ENCODE peak calls at places on chromosomes 11 and 22, in four cellular contexts. R is GM12878, O is K562, S is A549. U is an unnamed sample.

GRCh38 chr11:77806415-77806814 is 14.1 kb downstream of the RSF1 start:
- DNase-seq in O (no peak), S (no peak), R (no peak), U (no peak)

GRCh38 chr22:40453676-40454075 is 83.3 kb downstream of the SGSM3 start:
- DNase-seq in O (no peak), R (no peak), S (no peak), U (no peak)

GRCh38 chr11:11552688-11553087 is 69.1 kb downstream of the GALNT18 start:
- DNase-seq in O (no peak), S (no peak), R (no peak), U (no peak)

GRCh38 chr11:106353031-106353430 is 275.6 kb downstream of the AASDHPPT start:
- DNase-seq in O (no peak), R (no peak), S (no peak), U (no peak)

GRCh38 chr11:66218026-66218425 is 50.4 kb upstream of the RAB1B start:
- DNase-seq in R (no peak), S (no peak), O (no peak), U (no peak)

GRCh38 chr11:72781313-72782080 is 12.3 kb downstream of the STARD10 start:
- DNase-seq in R (no peak), O (peak; percentile 59), S (no peak), U (no peak)

GRCh38 chr11:1640076-1640946 is 10.7 kb downstream of the KRTAP5-5 start:
- DNase-seq in R (no peak), S (peak; percentile 50), O (peak; percentile 50), U (peak; percentile 24)

GRCh38 chr11:2531987-2532703 is 87.3 kb downstream of the KCNQ1 start:
- DNase-seq in R (no peak), S (no peak), O (no peak), U (no peak)

GRCh38 chr11:16114978-16115871 is 241.1 kb downstream of the SOX6 start:
- DNase-seq in R (no peak), O (no peak), S (no peak), U (peak; percentile 80)

GRCh38 chr22:30422481-30423295 is 2.9 kb upstream of the MTFP1 start:
- DNase-seq in S (peak; percentile 86), R (no peak), O (peak; percentile 73), U (peak; percentile 81)

GRCh38 chr11:61022311-61023085 is 51.0 kb downstream of the CD6 start:
- DNase-seq in S (no peak), R (no peak), O (no peak), U (no peak)

GRCh38 chr22:50425179-50425916 is 49.5 kb downstream of the SBF1 start:
- DNase-seq in O (no peak), R (no peak), S (no peak), U (no peak)

GRCh38 chr22:36587289-36588154 is 58.6 kb upstream of the EIF3D start:
- DNase-seq in O (no peak), S (no peak), R (no peak), U (no peak)

GRCh38 chr11:124434699-124435098 is 10.0 kb upstream of the OR8B4 start:
- DNase-seq in O (no peak), R (no peak), S (no peak), U (no peak)

GRCh38 chr11:7893792-7894191 is 37.3 kb downstream of the OR10A6 start:
- DNase-seq in R (no peak), S (no peak), O (no peak), U (no peak)

GRCh38 chr11:7889985-7890384 is 41.1 kb downstream of the OR10A6 start:
- DNase-seq in O (no peak), S (no peak), R (no peak), U (no peak)

GRCh38 chr11:7892751-7893356 is 38.2 kb downstream of the OR10A6 start:
- DNase-seq in S (peak; percentile 57), O (peak; percentile 44), R (no peak), U (peak; percentile 36)

GRCh38 chr11:7892059-7892699 is 38.9 kb downstream of the OR10A6 start:
- DNase-seq in S (no peak), O (no peak), R (no peak), U (no peak)

GRCh38 chr11:7890417-7891179 is 40.5 kb downstream of the OR10A6 start:
- DNase-seq in S (no peak), O (no peak), R (no peak), U (no peak)
- TF ChIP-seq CHD4 in S (no peak), O (no peak), R (no peak), U (no peak)

GRCh38 chr11:120575461-120575860 is 63.9 kb downstream of the GRIK4 start:
- DNase-seq in S (no peak), O (no peak), R (no peak), U (no peak)
- TF ChIP-seq CHD4 in S (no peak), O (no peak), R (no peak), U (no peak)

GRCh38 chr11:101442171-101442570 is 141.6 kb downstream of the TRPC6 start:
- DNase-seq in R (no peak), O (no peak), S (no peak), U (no peak)
- TF ChIP-seq CHD4 in R (no peak), O (no peak), S (no peak), U (no peak)

DNA sequence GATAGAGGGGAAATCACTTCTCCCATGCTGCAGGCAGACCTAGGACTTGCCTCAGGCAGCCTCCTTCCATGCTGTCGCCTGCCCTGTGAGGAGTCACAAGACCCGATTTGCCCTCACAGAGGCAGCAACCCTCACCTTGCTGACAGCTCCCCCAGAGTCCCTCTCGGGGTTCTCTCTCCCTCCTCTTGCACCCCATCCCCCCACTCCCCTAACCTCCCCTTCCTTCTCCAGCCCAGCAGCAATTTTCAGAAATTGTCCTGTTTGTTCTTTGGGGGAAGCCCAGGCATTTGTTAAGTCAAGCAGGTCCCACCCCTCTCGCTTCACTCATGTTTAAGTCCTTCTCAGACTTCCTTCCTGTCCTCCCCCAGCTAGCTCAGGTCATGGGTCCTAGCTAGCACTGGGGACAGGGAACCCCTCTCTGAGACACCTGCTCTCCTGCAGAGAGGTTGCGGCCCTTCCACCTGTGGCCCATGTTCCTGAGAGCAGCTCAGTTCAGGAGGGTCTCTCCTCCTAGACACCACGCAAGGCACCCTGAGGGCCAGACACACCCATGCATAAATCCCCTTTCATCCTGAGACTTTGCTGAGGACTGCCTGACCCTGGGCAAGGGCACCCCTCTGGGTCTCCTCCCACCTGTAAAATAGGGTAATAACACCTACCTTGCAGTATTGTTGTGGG is 6.3 kb upstream of the FXYD2 start:
- DNase-seq in R (no peak), O (no peak), S (no peak), U (no peak)
- TF ChIP-seq CHD4 in R (no peak), O (no peak), S (no peak), U (no peak)

GRCh38 chr11:112962854-112963367 is 1.7 kb downstream of the NCAM1 start:
- DNase-seq in S (no peak), R (no peak), O (no peak), U (no peak)

GRCh38 chr11:112963368-112963955 is 2.2 kb downstream of the NCAM1 start:
- DNase-seq in R (no peak), O (no peak), S (no peak), U (no peak)

GRCh38 chr11:112958670-112959069 is 2.5 kb upstream of the NCAM1 start:
- DNase-seq in R (no peak), O (no peak), S (peak; percentile 12), U (no peak)

GRCh38 chr11:112961751-112962747 is 829 bp downstream of the NCAM1 start:
- DNase-seq in O (no peak), S (no peak), R (no peak), U (no peak)

GRCh38 chr11:112961146-112961668 is at the start of gene NCAM1:
- DNase-seq in S (peak; percentile 68), R (no peak), O (peak; percentile 10), U (peak; percentile 19)
- TF ChIP-seq CHD4 in S (no peak), R (no peak), O (no peak), U (no peak)

U was measured in HepG2.